ENCODE peak calls at places on chromosomes 4 and X, in four cellular contexts. P is heart left ventricle, M is stomach, E is neural progenitor cell. W is an unnamed sample. For H3K4me1, the result is how much of the 10 kb centered on the place peaks cover.

GRCh38 chr4:16199132-16199531 is 27.1 kb downstream of the TAPT1 start:
- DNase-seq in M (no peak), P (no peak), E (peak), W (no peak)

GRCh38 chrX:54044877-54045328 is 630 bp upstream of the PHF8 start:
- DNase-seq in P (no peak), E (no peak), M (no peak), W (no peak)

GRCh38 chr4:3013323-3013722 is 50.0 kb downstream of the GRK4 start:
- DNase-seq in E (no peak), P (no peak), M (no peak), W (no peak)

GRCh38 chr4:127012549-127012948 is 620.2 kb upstream of the INTU start:
- DNase-seq in P (no peak), E (no peak), M (no peak), W (no peak)

GRCh38 chr4:2789351-2789750 is 3.5 kb upstream of the SH3BP2 start:
- DNase-seq in P (no peak), M (peak), E (no peak), W (no peak)

GRCh38 chr4:288891-289290 is 16.4 kb downstream of the ZNF732 start:
- DNase-seq in E (no peak), M (no peak), P (no peak), W (no peak)

GRCh38 chr4:67765928-67766327 is 11.7 kb upstream of the GNRHR start:
- DNase-seq in P (no peak), E (no peak), M (no peak), W (no peak)

GRCh38 chr4:60913026-60913425 is 287.1 kb upstream of the ADGRL3 start:
- DNase-seq in P (no peak), E (no peak), M (no peak), W (no peak)

GRCh38 chrX:42695800-42696358 is 82.1 kb downstream of the PPP1R2C start:
- DNase-seq in P (no peak), M (no peak), E (peak), W (no peak)

GRCh38 chrX:111719426-111720210 is 38.6 kb downstream of the ALG13 start:
- DNase-seq in P (no peak), E (no peak), M (no peak), W (no peak)

GRCh38 chr4:88828846-88829245 is 131.2 kb upstream of the NAP1L5 start:
- DNase-seq in M (no peak), P (no peak), E (no peak), W (no peak)

GRCh38 chr4:82201303-82201702 is 172.5 kb downstream of the HNRNPD start:
- DNase-seq in E (no peak), P (no peak), M (peak), W (no peak)

GRCh38 chr4:21512351-21512750 is 436.2 kb downstream of the KCNIP4 start:
- DNase-seq in E (peak), P (no peak), M (no peak), W (no peak)

GRCh38 chr4:164136181-164136616 is 617.7 kb upstream of the SMIM31 start:
- DNase-seq in P (no peak), E (peak), M (no peak), W (no peak)

GRCh38 chrX:140724337-140725105 is 15.0 kb downstream of the LINC00632 start:
- DNase-seq in M (no peak), E (no peak), P (no peak), W (no peak)

GRCh38 chr4:22478426-22478825 is 37.4 kb downstream of the ADGRA3 start:
- DNase-seq in M (no peak), P (no peak), E (no peak), W (no peak)

GRCh38 chrX:68183612-68184214 is 249.6 kb downstream of the OPHN1 start:
- DNase-seq in P (no peak), M (no peak), E (peak), W (no peak)

GRCh38 chr4:148069086-148070010 is 337.5 kb downstream of the ARHGAP10 start:
- DNase-seq in M (no peak), E (no peak), P (no peak), W (no peak)

GRCh38 chr4:143336828-143337599 is at the start of gene GAB1:
- DNase-seq in M (peak), E (peak), P (peak), W (peak)
- TF ChIP-seq CTCF in M (no peak), E (no peak), P (peak), W (no peak)

GRCh38 chr4:118905546-118905945 is 16.9 kb downstream of the SYNPO2 start:
- DNase-seq in E (no peak), M (no peak), P (no peak), W (no peak)

GRCh38 chr4:118909173-118909956 is 20.7 kb downstream of the SYNPO2 start:
- DNase-seq in P (no peak), E (no peak), M (no peak), W (no peak)

GRCh38 chr4:118915468-118915867 is 26.8 kb downstream of the SYNPO2 start:
- DNase-seq in P (no peak), M (no peak), E (no peak), W (no peak)

GRCh38 chr4:118911162-118911791 is 22.6 kb downstream of the SYNPO2 start:
- DNase-seq in P (no peak), E (no peak), M (no peak), W (no peak)

DNA sequence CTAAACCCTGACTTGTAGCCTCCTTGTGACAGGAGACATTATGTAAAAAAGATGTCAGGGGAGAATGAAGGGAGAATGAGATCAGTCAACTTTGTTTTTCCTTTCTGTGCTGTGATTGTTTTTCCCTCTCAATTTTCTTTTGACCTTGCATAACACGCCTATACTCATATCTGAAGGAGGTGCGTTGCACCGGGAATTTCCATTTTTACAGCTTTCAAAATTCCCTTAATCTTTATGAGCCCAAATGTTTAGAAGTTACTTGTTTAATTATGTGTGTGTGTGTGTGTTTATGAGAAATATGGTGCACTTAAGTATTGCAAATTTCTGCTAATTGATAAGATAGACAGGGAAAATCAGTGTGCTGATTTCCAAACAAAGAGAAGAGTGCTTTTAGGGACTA is 21.6 kb downstream of the SYNPO2 start:
- DNase-seq in P (no peak), M (no peak), E (no peak), W (no peak)
- H3K4me1 ChIP-seq in P (under half), M (under half), E (under half), W (under half)

GRCh38 chr4:100848865-100849264 is 331.0 kb upstream of the EMCN start:
- DNase-seq in P (no peak), M (no peak), E (peak), W (no peak)
- TF ChIP-seq CTCF in P (no peak), M (no peak), E (peak), W (no peak)

GRCh38 chr4:169241480-169241879 is 29.3 kb downstream of the SH3RF1 start:
- DNase-seq in M (no peak), P (no peak), E (no peak), W (no peak)

GRCh38 chr4:169238445-169238844 is 32.3 kb downstream of the SH3RF1 start:
- DNase-seq in M (no peak), E (no peak), P (no peak), W (no peak)

GRCh38 chr4:169236901-169237626 is 33.7 kb downstream of the SH3RF1 start:
- DNase-seq in M (no peak), P (no peak), E (no peak), W (no peak)

GRCh38 chr4:169243808-169244207 is 26.9 kb downstream of the SH3RF1 start:
- DNase-seq in E (peak), M (no peak), P (no peak), W (no peak)

DNA sequence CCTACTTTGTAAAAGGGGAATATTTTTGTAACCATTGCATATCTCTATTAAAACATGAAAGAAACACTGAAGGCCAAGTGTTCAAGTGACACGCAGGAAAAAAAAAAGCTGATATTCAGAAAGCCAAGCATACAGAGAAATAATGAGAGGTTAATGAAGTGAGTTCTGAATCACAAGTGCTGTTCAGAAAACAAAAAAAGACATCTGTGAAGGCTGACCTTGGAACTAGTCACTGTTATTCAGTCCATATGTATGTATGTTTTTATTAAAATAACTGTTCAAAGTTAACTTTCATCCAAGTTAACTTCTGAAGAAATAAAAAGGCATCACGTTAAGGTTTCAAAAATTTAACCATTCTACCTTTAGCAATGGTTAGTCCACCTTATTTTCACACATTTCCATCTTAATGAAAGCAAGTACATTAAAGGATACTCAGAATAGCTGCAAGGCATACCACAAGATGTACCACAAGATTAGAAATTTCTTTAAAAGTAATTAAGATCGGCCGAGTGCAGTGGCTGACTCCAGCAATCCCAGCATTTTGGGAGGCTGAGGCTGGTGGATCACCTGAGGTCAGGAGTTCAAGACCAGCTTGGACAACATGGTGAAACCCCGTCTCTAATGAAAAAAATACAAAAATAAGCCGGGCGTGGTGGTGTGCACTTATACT is 31.4 kb downstream of the SH3RF1 start:
- DNase-seq in P (no peak), M (no peak), E (no peak), W (no peak)
- H3K4me1 ChIP-seq in P (under half), M (half or more), E (under half), W (under half)

DNA sequence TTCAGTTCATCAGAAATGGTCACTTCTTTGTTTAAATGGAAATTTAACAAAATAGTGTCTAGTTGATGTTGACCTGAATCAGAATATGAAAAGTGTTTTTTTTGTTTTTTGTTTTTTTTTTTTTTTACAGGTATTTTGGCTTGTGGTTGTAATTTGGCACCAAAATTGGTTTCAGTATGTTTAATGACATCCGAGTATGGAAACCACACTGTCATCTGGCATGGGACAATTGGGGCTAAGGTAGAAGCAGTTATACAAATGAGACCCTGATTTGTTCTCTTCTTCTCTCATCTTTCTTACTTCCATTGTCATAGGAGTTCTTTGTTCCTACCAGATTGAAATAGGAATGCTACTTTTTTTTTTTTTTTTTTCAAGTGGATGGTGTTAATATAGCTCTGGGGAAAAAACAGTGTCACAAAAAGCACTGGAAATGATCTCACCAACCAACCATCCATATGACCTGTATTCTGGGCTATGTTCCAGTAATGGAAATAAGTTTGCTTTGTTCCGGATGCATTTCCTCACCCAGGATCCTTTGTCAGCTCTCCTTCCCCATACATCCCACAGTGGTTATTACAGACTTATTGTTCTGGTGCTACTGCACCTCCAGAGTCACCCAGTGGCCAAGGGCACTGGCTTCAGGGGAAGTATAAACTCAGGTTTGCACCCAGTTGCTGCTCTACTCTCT is 95.8 kb downstream of the ATXN3L start:
- DNase-seq in M (no peak), E (no peak), P (peak), W (no peak)
- TF ChIP-seq CTCF in M (no peak), E (no peak), P (no peak), W (no peak)

GRCh38 chr4:42488114-42488513 is 90.8 kb downstream of the SHISA3 start:
- DNase-seq in P (no peak), E (no peak), M (no peak), W (no peak)

GRCh38 chr4:42482516-42483327 is 85.4 kb downstream of the SHISA3 start:
- DNase-seq in E (no peak), M (no peak), P (no peak), W (no peak)

GRCh38 chr4:42483426-42484379 is 86.4 kb downstream of the SHISA3 start:
- DNase-seq in M (no peak), P (no peak), E (no peak), W (no peak)

GRCh38 chr4:42487230-42487629 is 89.9 kb downstream of the SHISA3 start:
- DNase-seq in E (peak), P (no peak), M (no peak), W (no peak)

DNA sequence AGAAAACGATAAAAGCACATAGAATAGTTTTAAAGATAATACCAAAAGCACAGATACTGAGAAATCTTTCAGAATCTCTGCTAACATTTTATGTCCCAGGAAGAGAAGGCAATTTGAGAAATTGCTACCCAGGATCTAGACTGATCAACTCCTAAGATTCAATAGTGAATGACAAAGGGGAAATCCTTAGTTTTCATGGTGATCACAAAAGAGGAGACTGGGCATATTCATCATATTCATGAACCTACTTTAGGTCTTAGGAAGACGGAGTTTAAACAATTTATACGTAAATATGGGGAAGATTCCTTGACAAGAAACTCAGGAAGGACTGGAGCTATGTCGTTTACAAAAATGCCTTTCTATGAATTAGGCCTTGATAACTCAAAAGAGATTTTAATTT is 87.3 kb downstream of the SHISA3 start:
- DNase-seq in P (no peak), E (no peak), M (no peak), W (no peak)
- H3K4me1 ChIP-seq in P (under half), E (half or more), M (under half), W (under half)

GRCh38 chr4:4899202-4899925 is 39.9 kb downstream of the MSX1 start:
- DNase-seq in E (no peak), M (no peak), P (no peak), W (no peak)

DNA sequence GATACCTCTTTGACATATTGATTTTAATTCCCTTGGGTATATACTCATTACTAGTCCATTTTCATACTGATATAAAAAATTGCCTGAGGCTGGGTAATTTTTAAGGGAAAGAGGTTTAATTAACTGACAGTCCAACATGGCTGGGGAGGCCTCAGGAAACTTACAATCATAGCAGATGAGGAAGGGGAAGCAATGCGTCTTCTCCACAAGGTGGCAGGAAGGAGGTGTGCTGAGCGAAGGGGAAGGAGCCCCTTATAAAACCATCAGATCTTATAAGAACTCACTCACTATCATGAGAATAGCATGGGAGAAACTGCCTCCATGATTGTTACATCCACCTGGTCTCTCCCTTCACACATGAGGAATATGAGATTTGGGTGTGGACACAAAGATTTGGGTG is 42.4 kb downstream of the MSX1 start:
- DNase-seq in M (no peak), E (peak), P (no peak), W (no peak)
- TF ChIP-seq CTCF in M (no peak), E (peak), P (no peak), W (no peak)

GRCh38 chrX:18873189-18873791 is 110.6 kb downstream of the PHKA2 start:
- DNase-seq in P (peak), E (no peak), M (no peak), W (no peak)

GRCh38 chrX:18873836-18874235 is 110.1 kb downstream of the PHKA2 start:
- DNase-seq in P (no peak), M (no peak), E (no peak), W (no peak)

GRCh38 chrX:18871970-18872369 is 111.9 kb downstream of the PHKA2 start:
- DNase-seq in M (no peak), P (no peak), E (no peak), W (no peak)

GRCh38 chrX:18871161-18871880 is 112.6 kb downstream of the PHKA2 start:
- DNase-seq in P (no peak), M (no peak), E (no peak), W (no peak)

DNA sequence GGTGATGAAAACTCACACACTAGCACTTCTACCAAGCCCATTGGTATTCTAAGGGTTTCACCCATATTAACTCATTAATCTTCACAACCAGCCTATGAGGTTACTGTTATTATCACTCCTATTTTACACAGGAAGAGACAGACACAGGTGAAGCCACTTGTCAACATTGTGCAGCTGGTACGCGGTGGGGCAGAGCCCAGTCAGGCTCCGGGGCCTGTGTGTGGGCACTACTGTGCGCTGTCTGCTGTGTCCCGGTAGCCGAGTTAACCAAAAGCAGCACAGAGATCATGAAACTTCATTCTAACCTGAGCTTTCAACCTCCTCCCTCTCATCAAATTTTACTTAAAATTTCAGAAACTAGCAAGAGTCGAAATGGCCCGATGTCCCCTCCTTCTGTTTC is 111.3 kb downstream of the PHKA2 start:
- DNase-seq in P (no peak), M (no peak), E (no peak), W (no peak)
- H3K4me1 ChIP-seq in P (under half), M (under half), E (under half), W (under half)

GRCh38 chr4:113328514-113328913 is 279.1 kb downstream of the ANK2 start:
- DNase-seq in E (peak), P (no peak), M (no peak), W (no peak)
- TF ChIP-seq CTCF in E (peak), P (peak), M (peak), W (no peak)

GRCh38 chr4:47531241-47531953 is 46.3 kb downstream of the ATP10D start:
- DNase-seq in M (peak), E (peak), P (peak), W (no peak)
- H3K4me1 ChIP-seq in M (under half), E (under half), P (under half), W (under half)